ENCODE peak calls at places on chromosome 6, in six cellular contexts. X, I, W, T, O and E are unnamed samples.

GRCh38 chr6:149210376-149210775 is 107.1 kb upstream of the TAB2 start:
- DNase-seq in X (no peak), I (peak), W (no peak), T (no peak), O (no peak), E (peak)

GRCh38 chr6:35341557-35341956 is 801 bp upstream of the PPARD start:
- DNase-seq in X (no peak), I (no peak), W (peak), T (no peak), O (no peak), E (no peak)

GRCh38 chr6:18601515-18602035 is 214.4 kb downstream of the RNF144B start:
- DNase-seq in X (no peak), I (no peak), W (no peak), T (no peak), O (no peak), E (no peak)

GRCh38 chr6:3884007-3884745 is 35.0 kb downstream of the FAM50B start:
- DNase-seq in X (peak), I (peak), W (peak), T (no peak), O (peak), E (no peak)

GRCh38 chr6:143060354-143060805 is 309 bp upstream of the AIG1 start:
- DNase-seq in X (no peak), I (peak), W (peak), T (peak), O (peak), E (peak)

GRCh38 chr6:138107752-138108592 is 753 bp upstream of the PERP start:
- DNase-seq in X (no peak), I (no peak), W (peak), T (no peak), O (peak), E (no peak)

GRCh38 chr6:151721671-151722070 is 85.8 kb upstream of the ESR1 start:
- DNase-seq in X (no peak), I (no peak), W (no peak), T (no peak), O (no peak), E (no peak)

GRCh38 chr6:3176562-3177355 is 19.4 kb upstream of the TUBB2A start:
- DNase-seq in X (no peak), I (peak), W (peak), T (no peak), O (peak), E (peak)

GRCh38 chr6:5100806-5101205 is 15.7 kb downstream of the PPP1R3G start:
- DNase-seq in X (no peak), I (no peak), W (no peak), T (no peak), O (no peak), E (no peak)